ENCODE peak calls at places on chromosomes 13 and 19, in five cellular contexts. I is left lung, Q is transverse colon, L is adrenal gland, E is right atrium auricular region. T is an unnamed sample.

GRCh38 chr13:108496364-108497215 is 132.8 kb upstream of the MYO16 start:
- DNase-seq in I (no peak), Q (no peak), L (no peak), E (no peak), T (no peak)

GRCh38 chr19:33132425-33132824 is 511 bp downstream of the WDR88 start:
- DNase-seq in I (no peak), Q (no peak), L (no peak), E (no peak), T (no peak)

GRCh38 chr19:30162718-30163117 is 209.5 kb upstream of the ZNF536 start:
- DNase-seq in I (no peak), Q (no peak), L (no peak), E (no peak), T (no peak)

GRCh38 chr13:79037197-79037596 is 368.9 kb downstream of the RBM26 start:
- DNase-seq in I (no peak), Q (no peak), L (no peak), E (no peak), T (no peak)

GRCh38 chr19:33686246-33686645 is 64.5 kb downstream of the CHST8 start:
- DNase-seq in I (no peak), Q (no peak), L (no peak), E (no peak), T (no peak)

GRCh38 chr13:57969961-57970360 is 338.4 kb downstream of the PCDH17 start:
- DNase-seq in I (no peak), Q (no peak), L (no peak), E (no peak), T (no peak)

GRCh38 chr19:7348587-7349230 is at the start of gene ARHGEF18:
- DNase-seq in I (peak; percentile 88), Q (peak; percentile 40), L (no peak), E (no peak), T (peak; percentile 55)

GRCh38 chr19:38684078-38684861 is 36.8 kb downstream of the ACTN4 start:
- DNase-seq in I (no peak), Q (peak; percentile 87), L (peak; percentile 91), E (peak; percentile 89), T (no peak)

GRCh38 chr19:9757544-9758501 is 10.7 kb downstream of the ZNF846 start:
- DNase-seq in I (no peak), Q (no peak), L (no peak), E (no peak), T (no peak)

GRCh38 chr19:45547965-45548609 is 36.5 kb downstream of the OPA3 start:
- DNase-seq in I (no peak), Q (peak; percentile 85), L (peak; percentile 50), E (no peak), T (no peak)

GRCh38 chr19:17751912-17752273 is 616 bp downstream of the FCHO1 start:
- DNase-seq in I (no peak), Q (no peak), L (no peak), E (no peak), T (no peak)

GRCh38 chr13:66036024-66036614 is 1194.0 kb downstream of the PCDH9 start:
- DNase-seq in I (no peak), Q (no peak), L (no peak), E (no peak), T (no peak)

GRCh38 chr13:97434417-97435296 is 688 bp downstream of the RAP2A start:
- DNase-seq in I (no peak), Q (peak; percentile 43), L (peak; percentile 35), E (peak; percentile 61), T (peak; percentile 43)

GRCh38 chr13:73610799-73611592 is 523.2 kb downstream of the KLF12 start:
- DNase-seq in I (no peak), Q (no peak), L (no peak), E (no peak), T (no peak)

GRCh38 chr13:93151277-93151676 is 75.3 kb upstream of the GPC6 start:
- DNase-seq in I (no peak), Q (no peak), L (no peak), E (no peak), T (no peak)

GRCh38 chr13:42876270-42876714 is 94.9 kb downstream of the FAM216B start:
- DNase-seq in I (no peak), Q (no peak), L (no peak), E (no peak), T (no peak)

GRCh38 chr19:51407631-51408131 is 9.8 kb downstream of the SIGLEC10 start:
- DNase-seq in I (no peak), Q (peak; percentile 37), L (no peak), E (no peak), T (peak; percentile 32)

GRCh38 chr13:32165791-32166190 is 134.2 kb downstream of the FRY start:
- DNase-seq in I (no peak), Q (no peak), L (no peak), E (no peak), T (no peak)

GRCh38 chr19:41232686-41233085 is 13.7 kb downstream of the AXL start:
- DNase-seq in I (no peak), Q (no peak), L (no peak), E (no peak), T (no peak)

GRCh38 chr13:112931028-112931934 is 37.7 kb upstream of the MCF2L start:
- DNase-seq in I (no peak), Q (peak; percentile 57), L (no peak), E (no peak), T (no peak)

GRCh38 chr13:99418663-99419140 is 82.6 kb upstream of the TM9SF2 start:
- DNase-seq in I (no peak), Q (no peak), L (no peak), E (no peak), T (no peak)

GRCh38 chr13:113584870-113585671 is 518 bp downstream of the TFDP1 start:
- DNase-seq in I (peak; percentile 84), Q (peak; percentile 17), L (no peak), E (peak; percentile 56), T (no peak)

GRCh38 chr19:6271721-6272410 is 7.9 kb downstream of the MLLT1 start:
- DNase-seq in I (peak; percentile 84), Q (peak; percentile 64), L (peak; percentile 90), E (peak; percentile 90), T (peak; percentile 81)

GRCh38 chr13:24625324-24625723 is 54.9 kb upstream of the ATP12A start:
- DNase-seq in I (no peak), Q (no peak), L (no peak), E (no peak), T (no peak)

GRCh38 chr19:35271546-35271945 is 2.8 kb downstream of the USF2 start:
- DNase-seq in I (no peak), Q (no peak), L (no peak), E (no peak), T (no peak)

GRCh38 chr19:35272122-35272715 is 3.5 kb downstream of the USF2 start:
- DNase-seq in I (no peak), Q (no peak), L (no peak), E (no peak), T (no peak)

GRCh38 chr19:35273686-35274259 is 5.0 kb downstream of the USF2 start:
- DNase-seq in I (no peak), Q (no peak), L (no peak), E (no peak), T (no peak)

GRCh38 chr19:35274323-35274722 is 5.6 kb downstream of the USF2 start:
- DNase-seq in I (no peak), Q (no peak), L (no peak), E (no peak), T (no peak)

DNA sequence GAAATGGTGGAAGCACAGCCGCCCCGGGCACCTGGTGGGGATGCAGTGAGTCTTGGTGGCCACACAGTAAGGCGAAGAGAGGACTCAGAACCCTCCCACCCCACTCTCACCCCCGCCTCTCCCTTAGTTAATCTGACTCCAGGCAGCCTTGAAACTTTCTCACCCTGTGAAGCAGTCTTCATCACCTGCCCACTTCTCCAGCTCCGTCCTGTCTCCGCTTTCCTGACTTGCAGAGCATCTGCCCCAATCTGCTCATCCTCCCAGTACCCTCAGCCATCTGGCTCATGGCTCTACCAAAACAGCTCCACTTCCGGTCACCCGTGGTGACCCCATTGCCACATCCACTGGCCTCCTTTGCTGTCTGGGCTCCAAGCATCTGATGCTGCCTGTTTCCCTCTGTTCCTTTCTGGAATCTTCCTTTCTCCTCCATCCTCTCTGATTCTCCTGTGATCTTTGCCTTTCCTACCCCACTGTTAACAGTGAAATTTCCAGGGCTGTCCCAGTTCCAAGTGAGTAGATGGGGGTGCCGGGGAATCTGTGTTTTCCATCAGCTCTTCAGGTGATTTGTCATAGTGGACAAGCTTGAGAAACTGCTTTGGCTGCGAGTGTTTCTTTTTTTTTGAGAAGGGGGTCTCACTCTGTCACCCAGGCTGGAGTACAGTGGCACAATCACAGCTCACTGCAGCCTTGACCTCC is 4.3 kb downstream of the USF2 start:
- DNase-seq in I (no peak), Q (no peak), L (no peak), E (no peak), T (no peak)
- H3K36me3 ChIP-seq in I (no peaks in the 10 kb centered on the region), Q (peaks cover 41% of the 10 kb centered on the region), L (peaks cover 69% of the 10 kb centered on the region), E (peaks cover 45% of the 10 kb centered on the region), T (no peaks in the 10 kb centered on the region)

GRCh38 chr19:1650627-1651009 is 1.8 kb downstream of the TCF3 start:
- DNase-seq in I (peak; percentile 23), Q (no peak), L (no peak), E (no peak), T (no peak)
- H3K27ac ChIP-seq in I (no peak overlapping the region), Q (peak overlapping the region; percentile 91), L (no peak overlapping the region), E (peak overlapping the region; percentile 75), T (no peak overlapping the region)

GRCh38 chr13:50670847-50671542 is 172.5 kb downstream of the DLEU7 start:
- DNase-seq in I (no peak), Q (no peak), L (no peak), E (no peak), T (no peak)

GRCh38 chr13:50668882-50669281 is 174.6 kb downstream of the DLEU7 start:
- DNase-seq in I (no peak), Q (no peak), L (no peak), E (no peak), T (no peak)

GRCh38 chr13:50668044-50668443 is 175.4 kb downstream of the DLEU7 start:
- DNase-seq in I (no peak), Q (no peak), L (no peak), E (no peak), T (no peak)

GRCh38 chr13:50672025-50672424 is 171.5 kb downstream of the DLEU7 start:
- DNase-seq in I (no peak), Q (no peak), L (peak; percentile 91), E (no peak), T (peak; percentile 57)

DNA sequence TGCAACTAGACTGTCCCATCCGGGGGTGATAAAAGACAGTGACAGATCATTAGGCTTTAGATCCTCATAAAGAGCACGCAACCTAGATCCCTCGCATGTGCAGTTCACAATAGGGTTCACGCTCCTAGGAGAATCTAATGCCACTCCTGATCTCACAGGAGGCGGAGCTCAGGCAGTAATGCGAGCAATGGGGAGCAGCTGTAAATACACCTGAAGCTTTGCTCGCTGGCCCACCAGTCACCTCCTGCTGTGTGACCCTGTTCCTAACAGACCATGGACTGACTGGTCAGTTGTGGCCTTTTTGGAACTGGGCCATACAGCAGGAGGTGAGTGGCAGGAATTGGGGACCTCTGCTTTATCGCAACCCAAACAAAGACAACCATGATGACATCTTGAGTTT is 173.2 kb downstream of the DLEU7 start:
- DNase-seq in I (no peak), Q (no peak), L (no peak), E (no peak), T (no peak)
- TF ChIP-seq CTCF in I (no peak), Q (no peak), L (no peak), E (no peak), T (no peak)

DNA sequence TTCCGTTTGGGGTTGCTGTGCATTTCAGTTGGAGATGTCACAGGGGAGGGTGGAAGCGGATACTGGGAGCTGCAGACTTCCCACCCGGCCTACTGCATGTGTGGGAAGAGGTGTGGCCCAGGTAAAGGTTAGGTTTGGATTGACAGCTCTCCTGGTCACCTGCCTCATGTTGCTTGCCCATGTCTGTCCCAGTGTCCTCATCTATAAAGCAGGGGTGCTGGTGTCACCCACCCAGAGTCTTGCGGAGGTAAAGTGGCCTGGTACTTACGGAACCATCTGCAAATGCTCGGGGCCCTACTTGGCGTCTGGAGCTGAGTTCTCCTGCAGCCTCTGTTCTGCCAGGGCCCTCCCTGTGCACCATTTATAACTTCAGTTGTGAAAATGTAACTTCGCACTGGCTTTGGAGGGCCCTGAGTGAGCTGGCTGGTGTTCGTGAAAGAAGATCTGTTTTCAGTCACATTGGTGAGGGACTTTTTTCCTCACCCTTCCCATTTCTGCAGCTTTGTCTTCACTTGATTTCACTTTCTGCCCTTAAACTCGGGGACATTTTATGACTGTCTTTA is 65.1 kb upstream of the TEX29 start:
- DNase-seq in I (no peak), Q (no peak), L (no peak), E (no peak), T (no peak)
- H3K36me3 ChIP-seq in I (no peaks in the 10 kb centered on the region), Q (peaks cover 27% of the 10 kb centered on the region), L (peaks cover 16% of the 10 kb centered on the region), E (peaks cover 32% of the 10 kb centered on the region), T (no peaks in the 10 kb centered on the region)